ENCODE peak calls at places on chromosomes 6 and 20, in four cellular contexts. C is stomach, X is lower leg skin, O is HCT116. V is an unnamed sample.

GRCh38 chr6:134754013-134754690 is 195.7 kb downstream of the ALDH8A1 start:
- DNase-seq in O (no peak), X (no peak), C (no peak), V (no peak)

GRCh38 chr20:57385940-57386339 is 5.3 kb upstream of the RBM38 start:
- DNase-seq in X (peak; percentile 48), O (no peak), C (no peak), V (no peak)

GRCh38 chr6:43798688-43799444 is 28.9 kb downstream of the VEGFA start:
- DNase-seq in C (peak; percentile 92), O (peak; percentile 92), X (no peak), V (peak; percentile 84)

GRCh38 chr6:38638941-38639497 is 710 bp downstream of the BTBD9 start:
- DNase-seq in O (peak; percentile 3), C (peak; percentile 60), X (no peak), V (no peak)

GRCh38 chr6:134630468-134631180 is 312.7 kb upstream of the SGK1 start:
- DNase-seq in C (no peak), O (no peak), X (no peak), V (peak; percentile 11)

GRCh38 chr6:13615802-13616140 is 636 bp downstream of the NOL7 start:
- DNase-seq in C (peak; percentile 45), O (no peak), X (peak; percentile 91), V (peak; percentile 58)

GRCh38 chr20:58308290-58308679 is 1.2 kb upstream of the RAB22A start:
- DNase-seq in C (no peak), X (no peak), O (no peak), V (no peak)

GRCh38 chr6:74785236-74785635 is 420.6 kb downstream of the COL12A1 start:
- DNase-seq in O (no peak), X (no peak), C (no peak), V (no peak)

GRCh38 chr6:7033202-7033601 is 74.6 kb upstream of the RREB1 start:
- DNase-seq in C (no peak), X (no peak), O (no peak), V (no peak)

GRCh38 chr6:149985506-149985937 is 21.8 kb downstream of the ULBP1 start:
- DNase-seq in O (no peak), C (no peak), X (peak; percentile 57), V (no peak)

GRCh38 chr6:151494235-151494950 is 576 bp downstream of the CCDC170 start:
- DNase-seq in C (peak; percentile 43), O (no peak), X (no peak), V (no peak)

GRCh38 chr6:1477432-1478090 is 88.2 kb downstream of the FOXF2 start:
- DNase-seq in X (no peak), O (no peak), C (no peak), V (no peak)

GRCh38 chr6:52393780-52394179 is 26.4 kb upstream of the EFHC1 start:
- DNase-seq in C (no peak), X (no peak), O (no peak), V (no peak)

GRCh38 chr6:168404560-168404959 is 36.4 kb upstream of the SMOC2 start:
- DNase-seq in X (peak; percentile 52), C (no peak), O (no peak), V (no peak)

GRCh38 chr20:47727170-47727880 is 58.0 kb downstream of the SULF2 start:
- DNase-seq in X (no peak), C (peak; percentile 40), O (no peak), V (no peak)

GRCh38 chr6:69390125-69390524 is 406.7 kb downstream of the LMBRD1 start:
- DNase-seq in C (no peak), O (no peak), X (no peak), V (no peak)

GRCh38 chr6:34004706-34005105 is 141.2 kb downstream of the GRM4 start:
- DNase-seq in C (peak; percentile 64), X (no peak), O (no peak), V (no peak)

GRCh38 chr20:9054176-9054575 is 14.7 kb upstream of the PLCB4 start:
- DNase-seq in C (no peak), O (no peak), X (no peak), V (no peak)

GRCh38 chr6:31597006-31597405 is 4.2 kb upstream of the NCR3 start:
- DNase-seq in X (no peak), C (no peak), O (peak; percentile 38), V (peak; percentile 57)

GRCh38 chr6:151681426-151682059 is 125.9 kb upstream of the ESR1 start:
- DNase-seq in O (no peak), C (no peak), X (no peak), V (no peak)

GRCh38 chr20:37564388-37565133 is 36.9 kb upstream of the BLCAP start:
- DNase-seq in X (peak; percentile 84), O (no peak), C (peak; percentile 60), V (peak; percentile 12)

GRCh38 chr6:3918474-3918873 is 69.3 kb downstream of the FAM50B start:
- DNase-seq in X (peak; percentile 56), O (no peak), C (no peak), V (no peak)

GRCh38 chr6:53335224-53335994 is 13.3 kb downstream of the ELOVL5 start:
- DNase-seq in C (peak; percentile 40), X (no peak), O (no peak), V (no peak)

GRCh38 chr6:87277123-87277522 is 45.3 kb upstream of the SMIM8 start:
- DNase-seq in O (no peak), C (no peak), X (no peak), V (peak; percentile 53)

GRCh38 chr20:38805958-38806854 is 709 bp downstream of the PPP1R16B start:
- DNase-seq in X (peak; percentile 80), O (no peak), C (no peak), V (no peak)

GRCh38 chr6:146543940-146544661 is 468 bp downstream of the RAB32 start:
- DNase-seq in X (peak; percentile 89), C (peak; percentile 49), O (no peak), V (peak; percentile 28)

GRCh38 chr6:143698759-143699750 is 21.3 kb downstream of the PHACTR2 start:
- DNase-seq in C (no peak), X (no peak), O (no peak), V (peak; percentile 5)

GRCh38 chr20:50389808-50390684 is 120.1 kb upstream of the PTPN1 start:
- DNase-seq in O (no peak), X (no peak), C (no peak), V (no peak)

GRCh38 chr6:39861663-39862062 is 69.5 kb downstream of the DAAM2 start:
- DNase-seq in X (no peak), O (no peak), C (no peak), V (no peak)

GRCh38 chr20:2396241-2396814 is 15.6 kb downstream of the TGM6 start:
- DNase-seq in C (no peak), O (no peak), X (peak; percentile 52), V (no peak)

GRCh38 chr6:72505446-72505845 is 116.4 kb upstream of the KCNQ5 start:
- DNase-seq in O (no peak), C (no peak), X (no peak), V (no peak)

GRCh38 chr20:32557284-32557683 is 27.8 kb downstream of the NOL4L start:
- DNase-seq in O (no peak), X (no peak), C (no peak), V (no peak)

GRCh38 chr20:4544765-4545164 is 176.9 kb upstream of the PRND start:
- DNase-seq in X (no peak), C (no peak), O (no peak), V (no peak)

DNA sequence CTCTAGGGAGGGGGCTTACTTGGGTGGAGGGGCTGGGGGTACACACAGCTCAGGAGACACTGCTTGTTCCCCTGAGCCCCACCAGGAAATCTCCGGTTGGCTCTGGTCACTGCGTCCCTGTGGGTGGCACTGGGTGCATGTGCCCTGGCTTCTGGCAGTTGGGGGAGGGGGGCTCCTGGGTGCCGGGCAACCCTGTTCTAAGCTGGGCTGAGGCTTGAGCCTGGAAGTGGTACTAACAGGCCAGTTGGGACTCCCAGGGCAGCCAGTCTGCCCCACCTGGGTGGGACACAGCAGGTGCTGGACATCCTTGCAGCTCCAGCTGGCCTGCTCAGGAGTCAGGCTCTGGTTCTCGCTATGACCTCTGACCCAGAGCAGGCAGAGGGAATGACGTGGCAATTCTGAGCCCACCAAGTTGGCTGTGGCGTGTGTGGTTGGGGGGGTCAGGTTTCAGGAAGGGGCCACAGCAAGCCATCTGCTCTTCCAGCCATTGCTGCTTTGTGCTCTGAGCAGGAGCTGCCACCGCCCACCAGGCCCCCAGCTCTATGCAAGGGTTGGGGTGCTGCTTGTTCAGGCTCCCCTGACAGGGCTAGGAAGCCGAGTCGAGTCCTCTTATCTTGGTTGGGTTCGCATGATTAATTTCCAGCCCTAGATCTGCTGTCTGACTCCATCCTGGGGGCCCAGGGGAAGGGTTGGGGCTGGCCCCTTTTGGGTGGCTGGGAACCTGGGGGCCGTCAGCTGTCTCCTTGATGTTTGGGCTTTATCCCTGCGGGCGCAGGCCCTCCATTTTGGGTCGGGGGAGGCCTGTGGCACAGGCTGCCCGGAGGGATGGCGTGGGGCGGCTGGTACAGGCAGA is 590 bp downstream of the C20orf204 start:
- DNase-seq in C (no peak), X (no peak), O (no peak), V (no peak)
- TF ChIP-seq POLR2A in C (no peak), X (no peak), O (no peak), V (no peak)

GRCh38 chr20:34083781-34084180 is 28.3 kb downstream of the EIF2S2 start:
- DNase-seq in O (no peak), C (no peak), X (peak; percentile 52), V (no peak)
- TF ChIP-seq POLR2A in O (no peak), C (no peak), X (no peak), V (no peak)

GRCh38 chr6:29730575-29731126 is 7.4 kb downstream of the HLA-F start:
- DNase-seq in C (no peak), O (no peak), X (peak; percentile 71), V (no peak)
- TF ChIP-seq POLR2A in C (no peak), O (no peak), X (no peak), V (no peak)

GRCh38 chr6:18261877-18262276 is 2.5 kb downstream of the DEK start:
- DNase-seq in O (no peak), C (no peak), X (no peak), V (no peak)

GRCh38 chr6:18263561-18264337 is 581 bp downstream of the DEK start:
- DNase-seq in X (peak; percentile 92), C (peak; percentile 74), O (no peak), V (peak; percentile 78)

GRCh38 chr6:18262812-18263560 is 1.3 kb downstream of the DEK start:
- DNase-seq in O (no peak), X (no peak), C (no peak), V (peak; percentile 55)

GRCh38 chr6:18259675-18260447 is 4.5 kb downstream of the DEK start:
- DNase-seq in X (no peak), C (no peak), O (no peak), V (no peak)

DNA sequence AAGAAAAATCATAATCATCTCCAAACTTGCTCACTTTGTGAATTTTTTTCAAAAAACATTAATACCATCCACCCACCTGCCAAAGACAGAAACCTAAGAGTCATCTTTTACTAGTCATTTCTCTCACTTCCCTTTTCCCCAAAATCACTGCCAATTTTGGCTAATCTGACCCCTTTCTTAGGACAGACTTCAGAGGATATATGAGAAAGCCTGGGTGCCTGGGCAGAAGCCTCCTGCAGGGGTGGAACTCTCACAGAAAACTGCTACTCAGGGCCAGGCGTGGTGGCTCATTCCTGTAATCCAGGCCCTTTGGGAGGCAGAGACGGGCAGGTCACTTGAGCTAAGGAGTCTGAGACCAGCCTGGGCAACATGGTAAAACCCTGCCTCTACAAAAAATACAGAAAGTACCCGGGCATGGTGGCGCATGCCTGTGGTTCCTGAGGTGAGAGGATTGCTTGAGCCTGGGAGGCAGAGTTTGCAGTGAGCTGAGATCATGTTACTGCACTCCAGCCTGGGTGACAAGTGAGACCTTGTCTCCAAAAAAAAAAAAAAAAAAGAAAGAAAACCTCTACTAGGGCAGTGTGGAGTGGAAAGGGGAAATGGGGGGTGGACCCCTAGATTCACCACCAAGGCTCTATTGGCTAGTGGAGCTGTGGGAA is 3.8 kb downstream of the DEK start:
- DNase-seq in X (no peak), C (no peak), O (no peak), V (no peak)
- TF ChIP-seq POLR2A in X (no peak), C (no peak), O (no peak), V (no peak)